ENCODE peak calls at places on chromosomes 12 and 14, in four cellular contexts. One of them, this sample, is unnamed.

GRCh38 chr12:47825239-47825639 is 5.5 kb upstream of the HDAC7 start:
- DNase-seq in tibial artery: no peak
- DNase-seq in lung: peak; percentile 87
- DNase-seq in neural progenitor cell: no peak
- DNase-seq in this sample: no peak

GRCh38 chr12:28568709-28569108 is 378.5 kb downstream of the CCDC91 start:
- DNase-seq in tibial artery: no peak
- DNase-seq in lung: no peak
- DNase-seq in neural progenitor cell: no peak
- DNase-seq in this sample: no peak

GRCh38 chr14:100890451-100890850 is 13.1 kb downstream of the RTL1 start:
- DNase-seq in tibial artery: no peak
- DNase-seq in lung: no peak
- DNase-seq in neural progenitor cell: no peak
- DNase-seq in this sample: no peak

GRCh38 chr12:68100241-68100640 is 59.3 kb downstream of the IFNG start:
- DNase-seq in tibial artery: no peak
- DNase-seq in lung: no peak
- DNase-seq in neural progenitor cell: no peak
- DNase-seq in this sample: no peak

GRCh38 chr12:46698003-46698402 is 127.8 kb downstream of the SLC38A4 start:
- DNase-seq in tibial artery: no peak
- DNase-seq in lung: no peak
- DNase-seq in neural progenitor cell: no peak
- DNase-seq in this sample: no peak

GRCh38 chr12:62817556-62818271 is 117.2 kb downstream of the PPM1H start:
- DNase-seq in tibial artery: no peak
- DNase-seq in lung: no peak
- DNase-seq in neural progenitor cell: no peak
- DNase-seq in this sample: no peak

GRCh38 chr12:64706831-64707230 is 52.4 kb downstream of the GNS start:
- DNase-seq in tibial artery: no peak
- DNase-seq in lung: no peak
- DNase-seq in neural progenitor cell: no peak
- DNase-seq in this sample: no peak

GRCh38 chr12:15088115-15088514 is 115.3 kb downstream of the PDE6H start:
- DNase-seq in tibial artery: no peak
- DNase-seq in lung: no peak
- DNase-seq in neural progenitor cell: no peak
- DNase-seq in this sample: no peak

GRCh38 chr12:52976574-52977071 is 27.7 kb downstream of the KRT18 start:
- DNase-seq in tibial artery: no peak
- DNase-seq in lung: no peak
- DNase-seq in neural progenitor cell: peak; percentile 56
- DNase-seq in this sample: no peak

GRCh38 chr12:91023326-91024004 is 18.7 kb upstream of the EPYC start:
- DNase-seq in tibial artery: no peak
- DNase-seq in lung: no peak
- DNase-seq in neural progenitor cell: no peak
- DNase-seq in this sample: no peak

GRCh38 chr14:87001333-87001732 is 991.6 kb downstream of the GALC start:
- DNase-seq in tibial artery: no peak
- DNase-seq in lung: no peak
- DNase-seq in neural progenitor cell: no peak
- DNase-seq in this sample: no peak

GRCh38 chr12:121217761-121218160 is 7.8 kb downstream of the P2RX4 start:
- DNase-seq in tibial artery: no peak
- DNase-seq in lung: no peak
- DNase-seq in neural progenitor cell: no peak
- DNase-seq in this sample: peak; percentile 92

GRCh38 chr12:26271889-26272492 is 76.6 kb downstream of the SSPN start:
- DNase-seq in tibial artery: peak; percentile 75
- DNase-seq in lung: peak; percentile 42
- DNase-seq in neural progenitor cell: no peak
- DNase-seq in this sample: peak; percentile 58

GRCh38 chr12:6161124-6161882 is 36.8 kb upstream of the VWF start:
- DNase-seq in tibial artery: no peak
- DNase-seq in lung: no peak
- DNase-seq in neural progenitor cell: no peak
- DNase-seq in this sample: no peak

GRCh38 chr12:19411234-19412221 is 27.8 kb upstream of the AEBP2 start:
- DNase-seq in tibial artery: no peak
- DNase-seq in lung: no peak
- DNase-seq in neural progenitor cell: peak; percentile 24
- DNase-seq in this sample: no peak

GRCh38 chr14:61703342-61704129 is 8.2 kb downstream of the HIF1A start:
- DNase-seq in tibial artery: no peak
- DNase-seq in lung: no peak
- DNase-seq in neural progenitor cell: no peak
- DNase-seq in this sample: no peak

GRCh38 chr14:31703056-31703455 is 141.9 kb downstream of the NUBPL start:
- DNase-seq in tibial artery: no peak
- DNase-seq in lung: no peak
- DNase-seq in neural progenitor cell: no peak
- DNase-seq in this sample: no peak

GRCh38 chr12:66633676-66634075 is 45.2 kb downstream of the GRIP1 start:
- DNase-seq in tibial artery: no peak
- DNase-seq in lung: peak; percentile 38
- DNase-seq in neural progenitor cell: no peak
- DNase-seq in this sample: no peak

GRCh38 chr14:42378274-42378673 is 771.6 kb downstream of the LRFN5 start:
- DNase-seq in tibial artery: no peak
- DNase-seq in lung: no peak
- DNase-seq in neural progenitor cell: no peak
- DNase-seq in this sample: no peak

GRCh38 chr12:84922721-84923120 is 10.1 kb upstream of the SLC6A15 start:
- DNase-seq in tibial artery: no peak
- DNase-seq in lung: no peak
- DNase-seq in neural progenitor cell: no peak
- DNase-seq in this sample: no peak

GRCh38 chr12:6178981-6179761 is 21.0 kb upstream of the CD9 start:
- DNase-seq in tibial artery: no peak
- DNase-seq in lung: no peak
- DNase-seq in neural progenitor cell: peak; percentile 76
- DNase-seq in this sample: no peak

GRCh38 chr14:35285168-35285990 is 6.8 kb upstream of the PSMA6 start:
- DNase-seq in tibial artery: no peak
- DNase-seq in lung: no peak
- DNase-seq in neural progenitor cell: no peak
- DNase-seq in this sample: no peak

GRCh38 chr12:118055144-118055557 is 5.8 kb downstream of the WSB2 start:
- DNase-seq in tibial artery: peak; percentile 30
- DNase-seq in lung: peak; percentile 54
- DNase-seq in neural progenitor cell: peak; percentile 61
- DNase-seq in this sample: peak; percentile 41

GRCh38 chr14:102823546-102823945 is 46.3 kb downstream of the TRAF3 start:
- DNase-seq in tibial artery: no peak
- DNase-seq in lung: no peak
- DNase-seq in neural progenitor cell: no peak
- DNase-seq in this sample: no peak

GRCh38 chr14:102826161-102826560 is 48.9 kb downstream of the TRAF3 start:
- DNase-seq in tibial artery: no peak
- DNase-seq in lung: no peak
- DNase-seq in neural progenitor cell: no peak
- DNase-seq in this sample: no peak

GRCh38 chr14:102826751-102827675 is 49.8 kb downstream of the TRAF3 start:
- DNase-seq in tibial artery: no peak
- DNase-seq in lung: no peak
- DNase-seq in neural progenitor cell: no peak
- DNase-seq in this sample: no peak

GRCh38 chr14:102825307-102826095 is 48.3 kb downstream of the TRAF3 start:
- DNase-seq in tibial artery: no peak
- DNase-seq in lung: no peak
- DNase-seq in neural progenitor cell: no peak
- DNase-seq in this sample: no peak

GRCh38 chr14:102824832-102825231 is 47.6 kb downstream of the TRAF3 start:
- DNase-seq in tibial artery: no peak
- DNase-seq in lung: no peak
- DNase-seq in neural progenitor cell: no peak
- DNase-seq in this sample: peak; percentile 34
- H3K4me1 ChIP-seq in tibial artery: no peaks in the 10 kb centered on the region
- H3K4me1 ChIP-seq in lung: no peaks in the 10 kb centered on the region
- H3K4me1 ChIP-seq in neural progenitor cell: peaks cover 7% of the 10 kb centered on the region
- H3K4me1 ChIP-seq in this sample: no peaks in the 10 kb centered on the region

GRCh38 chr12:131101006-131101405 is 147.3 kb downstream of the ADGRD1 start:
- DNase-seq in tibial artery: peak; percentile 15
- DNase-seq in lung: no peak
- DNase-seq in neural progenitor cell: no peak
- DNase-seq in this sample: no peak
- H3K27ac ChIP-seq in tibial artery: no peak overlapping the region
- H3K27ac ChIP-seq in lung: no peak overlapping the region
- H3K27ac ChIP-seq in neural progenitor cell: no peak overlapping the region
- H3K27ac ChIP-seq in this sample: no peak overlapping the region

DNA sequence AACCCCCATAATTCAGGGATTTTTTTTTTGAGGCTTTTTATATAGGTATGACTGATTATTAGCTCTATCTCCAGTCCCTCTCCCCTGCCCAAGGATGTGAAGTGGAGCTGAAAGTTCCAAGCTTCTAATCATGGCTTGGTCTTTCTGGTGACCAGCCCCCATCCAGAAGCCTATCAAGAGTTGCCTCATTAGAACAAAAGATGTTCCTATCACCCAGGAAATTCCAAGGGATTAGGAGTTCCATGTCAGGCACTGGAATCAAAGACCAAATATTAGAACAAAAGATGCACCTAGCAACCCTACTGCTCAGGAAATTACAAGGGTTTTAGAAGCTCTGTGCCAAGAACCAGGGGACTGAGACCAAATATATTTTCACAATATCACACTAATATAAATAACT is 29.9 kb downstream of the LRP6 start:
- DNase-seq in tibial artery: no peak
- DNase-seq in lung: no peak
- DNase-seq in neural progenitor cell: peak; percentile 47
- DNase-seq in this sample: no peak
- H3K4me1 ChIP-seq in tibial artery: no peaks in the 10 kb centered on the region
- H3K4me1 ChIP-seq in lung: peaks cover 3% of the 10 kb centered on the region
- H3K4me1 ChIP-seq in neural progenitor cell: peaks cover 47% of the 10 kb centered on the region
- H3K4me1 ChIP-seq in this sample: no peaks in the 10 kb centered on the region

GRCh38 chr14:36658091-36659009 is 3.3 kb upstream of the PAX9 start:
- DNase-seq in tibial artery: no peak
- DNase-seq in lung: no peak
- DNase-seq in neural progenitor cell: peak; percentile 46
- DNase-seq in this sample: no peak
- H3K27ac ChIP-seq in tibial artery: no peak overlapping the region
- H3K27ac ChIP-seq in lung: no peak overlapping the region
- H3K27ac ChIP-seq in neural progenitor cell: no peak overlapping the region
- H3K27ac ChIP-seq in this sample: no peak overlapping the region

GRCh38 chr12:20497707-20498106 is 129.4 kb downstream of the PDE3A start:
- DNase-seq in tibial artery: no peak
- DNase-seq in lung: no peak
- DNase-seq in neural progenitor cell: no peak
- DNase-seq in this sample: peak; percentile 27

GRCh38 chr12:20505056-20505455 is 136.7 kb downstream of the PDE3A start:
- DNase-seq in tibial artery: no peak
- DNase-seq in lung: no peak
- DNase-seq in neural progenitor cell: no peak
- DNase-seq in this sample: no peak

GRCh38 chr12:20507061-20507460 is 138.7 kb downstream of the PDE3A start:
- DNase-seq in tibial artery: no peak
- DNase-seq in lung: no peak
- DNase-seq in neural progenitor cell: no peak
- DNase-seq in this sample: no peak

GRCh38 chr12:20507711-20508110 is 139.4 kb downstream of the PDE3A start:
- DNase-seq in tibial artery: peak; percentile 25
- DNase-seq in lung: no peak
- DNase-seq in neural progenitor cell: no peak
- DNase-seq in this sample: no peak

GRCh38 chr12:20501958-20502357 is 133.6 kb downstream of the PDE3A start:
- DNase-seq in tibial artery: no peak
- DNase-seq in lung: no peak
- DNase-seq in neural progenitor cell: no peak
- DNase-seq in this sample: no peak
- H3K4me1 ChIP-seq in tibial artery: no peaks in the 10 kb centered on the region
- H3K4me1 ChIP-seq in lung: peaks cover 18% of the 10 kb centered on the region
- H3K4me1 ChIP-seq in neural progenitor cell: no peaks in the 10 kb centered on the region
- H3K4me1 ChIP-seq in this sample: no peaks in the 10 kb centered on the region